ENCODE peak calls at places on chromosomes 6 and 20, in eight cellular contexts. P is NCI-H2081; Q is CD8-positive, alpha-beta memory T cell; B is activated CD4-positive, alpha-beta T cell treated with anti-CD3 and anti-CD28 coated beads, Interleukin-2, amount 50 U/mL, for 1 hour; Y is HEK293T; Z is MCF 10A; T is amniotic epithelial cell; J is activated gamma-delta T cell. S is an unnamed sample.

GRCh38 chr20:40073535-40074111 is 615.4 kb downstream of the MAFB start:
- DNase-seq in J (no peak), Z (no peak), P (no peak), Q (no peak), B (no peak), T (no peak), Y (no peak), S (no peak)

GRCh38 chr20:43379239-43379917 is 78.3 kb upstream of the SRSF6 start:
- DNase-seq in T (peak), Z (no peak), B (no peak), J (no peak), Q (no peak), Y (no peak), P (no peak), S (no peak)

GRCh38 chr6:151379933-151380847 is 11.2 kb downstream of the ZBTB2 start:
- DNase-seq in J (no peak), Y (no peak), B (no peak), Z (no peak), P (no peak), T (no peak), Q (peak), S (no peak)

GRCh38 chr6:121596441-121596840 is 161.0 kb downstream of the GJA1 start:
- DNase-seq in J (no peak), Q (no peak), Z (no peak), P (no peak), B (no peak), Y (no peak), T (no peak), S (no peak)

GRCh38 chr6:154931741-154932424 is 63.2 kb upstream of the TIAM2 start:
- DNase-seq in T (peak), Y (no peak), Q (no peak), Z (no peak), J (no peak), B (no peak), P (no peak), S (no peak)

GRCh38 chr6:25579484-25579883 is 72.5 kb upstream of the SCGN start:
- DNase-seq in Q (no peak), Z (no peak), T (no peak), B (no peak), P (no peak), Y (no peak), J (no peak), S (no peak)

GRCh38 chr6:170243791-170244291 is 47.0 kb downstream of the DLL1 start:
- DNase-seq in Y (no peak), B (no peak), P (no peak), T (no peak), Z (no peak), J (no peak), Q (no peak), S (no peak)

GRCh38 chr6:43804550-43805223 is 34.7 kb downstream of the VEGFA start:
- DNase-seq in B (no peak), P (no peak), J (no peak), Y (no peak), Q (no peak), Z (no peak), T (no peak), S (no peak)

GRCh38 chr6:122726649-122727048 is 52.9 kb upstream of the FABP7 start:
- DNase-seq in P (peak), J (no peak), Z (peak), Q (no peak), Y (peak), B (no peak), T (peak), S (no peak)

GRCh38 chr6:7727150-7727950 is 1.5 kb downstream of the BMP6 start:
- DNase-seq in J (no peak), T (no peak), Z (no peak), Q (no peak), Y (peak), P (peak), B (no peak), S (no peak)

GRCh38 chr6:139732451-139732850 is 358.0 kb upstream of the CITED2 start:
- DNase-seq in J (no peak), Z (peak), T (peak), Q (no peak), B (no peak), P (no peak), Y (no peak), S (no peak)

GRCh38 chr6:5124526-5124925 is 39.4 kb downstream of the PPP1R3G start:
- DNase-seq in P (no peak), B (no peak), Z (no peak), Y (no peak), J (no peak), T (no peak), Q (no peak), S (no peak)

GRCh38 chr20:3539708-3540107 is 68.9 kb downstream of the ATRN start:
- DNase-seq in Z (no peak), Q (no peak), T (no peak), J (no peak), P (no peak), Y (no peak), B (no peak), S (no peak)

S was measured in GM18507.